ENCODE peak calls at places on chromosomes 12 and 14, in nine cellular contexts. One of them, this sample, is unnamed.

GRCh38 chr12:94977766-94978468 is 25.6 kb downstream of the NDUFA12 start:
- DNase-seq in dermis microvascular lymphatic vessel endothelial cell: no peak
- DNase-seq in brain microvascular endothelial cell: no peak
- DNase-seq in type B pancreatic cell: no peak
- DNase-seq in pancreas: no peak
- DNase-seq in naive thymus-derived CD8-positive, alpha-beta T cell: no peak
- DNase-seq in SW480: no peak
- DNase-seq in AML-193: no peak
- DNase-seq in Karpas-422: no peak
- DNase-seq in this sample: no peak

GRCh38 chr12:87274594-87275245 is 754.5 kb downstream of the C12orf50 start:
- DNase-seq in dermis microvascular lymphatic vessel endothelial cell: peak; percentile 21
- DNase-seq in brain microvascular endothelial cell: peak; percentile 20
- DNase-seq in type B pancreatic cell: no peak
- DNase-seq in pancreas: no peak
- DNase-seq in naive thymus-derived CD8-positive, alpha-beta T cell: no peak
- DNase-seq in SW480: peak; percentile 28
- DNase-seq in AML-193: peak; percentile 3
- DNase-seq in Karpas-422: peak; percentile 58
- DNase-seq in this sample: no peak

GRCh38 chr12:94553875-94554274 is 94.2 kb upstream of the CEP83 start:
- DNase-seq in dermis microvascular lymphatic vessel endothelial cell: no peak
- DNase-seq in brain microvascular endothelial cell: no peak
- DNase-seq in type B pancreatic cell: no peak
- DNase-seq in pancreas: no peak
- DNase-seq in naive thymus-derived CD8-positive, alpha-beta T cell: no peak
- DNase-seq in SW480: no peak
- DNase-seq in AML-193: no peak
- DNase-seq in Karpas-422: no peak
- DNase-seq in this sample: no peak

GRCh38 chr12:4725057-4725456 is 4.9 kb downstream of the GALNT8 start:
- DNase-seq in dermis microvascular lymphatic vessel endothelial cell: no peak
- DNase-seq in brain microvascular endothelial cell: no peak
- DNase-seq in type B pancreatic cell: no peak
- DNase-seq in pancreas: no peak
- DNase-seq in naive thymus-derived CD8-positive, alpha-beta T cell: no peak
- DNase-seq in SW480: no peak
- DNase-seq in AML-193: no peak
- DNase-seq in Karpas-422: no peak
- DNase-seq in this sample: no peak

GRCh38 chr14:51534623-51535022 is 117.1 kb upstream of the FRMD6 start:
- DNase-seq in dermis microvascular lymphatic vessel endothelial cell: peak; percentile 93
- DNase-seq in brain microvascular endothelial cell: no peak
- DNase-seq in type B pancreatic cell: no peak
- DNase-seq in pancreas: peak; percentile 55
- DNase-seq in naive thymus-derived CD8-positive, alpha-beta T cell: no peak
- DNase-seq in SW480: peak; percentile 27
- DNase-seq in AML-193: no peak
- DNase-seq in Karpas-422: no peak
- DNase-seq in this sample: no peak

GRCh38 chr12:49624919-49625577 is 1.7 kb downstream of the PRPF40B start:
- DNase-seq in dermis microvascular lymphatic vessel endothelial cell: no peak
- DNase-seq in brain microvascular endothelial cell: no peak
- DNase-seq in type B pancreatic cell: no peak
- DNase-seq in pancreas: peak; percentile 47
- DNase-seq in naive thymus-derived CD8-positive, alpha-beta T cell: no peak
- DNase-seq in SW480: peak; percentile 62
- DNase-seq in AML-193: no peak
- DNase-seq in Karpas-422: no peak
- DNase-seq in this sample: no peak

GRCh38 chr14:104136472-104137296 is 1.7 kb upstream of the KIF26A start:
- DNase-seq in dermis microvascular lymphatic vessel endothelial cell: no peak
- DNase-seq in brain microvascular endothelial cell: no peak
- DNase-seq in type B pancreatic cell: no peak
- DNase-seq in pancreas: peak; percentile 12
- DNase-seq in naive thymus-derived CD8-positive, alpha-beta T cell: no peak
- DNase-seq in SW480: no peak
- DNase-seq in AML-193: no peak
- DNase-seq in Karpas-422: no peak
- DNase-seq in this sample: no peak

GRCh38 chr14:26290007-26290530 is 307.8 kb downstream of the NOVA1 start:
- DNase-seq in dermis microvascular lymphatic vessel endothelial cell: no peak
- DNase-seq in brain microvascular endothelial cell: no peak
- DNase-seq in type B pancreatic cell: no peak
- DNase-seq in pancreas: no peak
- DNase-seq in naive thymus-derived CD8-positive, alpha-beta T cell: no peak
- DNase-seq in SW480: no peak
- DNase-seq in AML-193: no peak
- DNase-seq in Karpas-422: no peak
- DNase-seq in this sample: no peak

GRCh38 chr12:84760091-84760490 is 152.5 kb downstream of the SLC6A15 start:
- DNase-seq in dermis microvascular lymphatic vessel endothelial cell: no peak
- DNase-seq in brain microvascular endothelial cell: no peak
- DNase-seq in type B pancreatic cell: no peak
- DNase-seq in pancreas: no peak
- DNase-seq in naive thymus-derived CD8-positive, alpha-beta T cell: no peak
- DNase-seq in SW480: no peak
- DNase-seq in AML-193: no peak
- DNase-seq in Karpas-422: no peak
- DNase-seq in this sample: no peak

GRCh38 chr12:29103539-29103974 is 45.5 kb upstream of the FAR2 start:
- DNase-seq in dermis microvascular lymphatic vessel endothelial cell: no peak
- DNase-seq in brain microvascular endothelial cell: no peak
- DNase-seq in type B pancreatic cell: no peak
- DNase-seq in pancreas: no peak
- DNase-seq in naive thymus-derived CD8-positive, alpha-beta T cell: peak; percentile 71
- DNase-seq in SW480: no peak
- DNase-seq in AML-193: peak; percentile 60
- DNase-seq in Karpas-422: no peak
- DNase-seq in this sample: no peak

GRCh38 chr12:118374909-118375308 is 1.4 kb upstream of the SUDS3 start:
- DNase-seq in dermis microvascular lymphatic vessel endothelial cell: no peak
- DNase-seq in brain microvascular endothelial cell: no peak
- DNase-seq in type B pancreatic cell: no peak
- DNase-seq in pancreas: no peak
- DNase-seq in naive thymus-derived CD8-positive, alpha-beta T cell: no peak
- DNase-seq in SW480: no peak
- DNase-seq in AML-193: no peak
- DNase-seq in Karpas-422: no peak
- DNase-seq in this sample: no peak

GRCh38 chr12:39012870-39013269 is 107.5 kb upstream of the CPNE8 start:
- DNase-seq in dermis microvascular lymphatic vessel endothelial cell: no peak
- DNase-seq in brain microvascular endothelial cell: no peak
- DNase-seq in type B pancreatic cell: no peak
- DNase-seq in pancreas: no peak
- DNase-seq in naive thymus-derived CD8-positive, alpha-beta T cell: no peak
- DNase-seq in SW480: no peak
- DNase-seq in AML-193: no peak
- DNase-seq in Karpas-422: no peak
- DNase-seq in this sample: no peak

GRCh38 chr12:72632286-72632685 is 360.1 kb downstream of the TRHDE start:
- DNase-seq in dermis microvascular lymphatic vessel endothelial cell: no peak
- DNase-seq in brain microvascular endothelial cell: no peak
- DNase-seq in type B pancreatic cell: no peak
- DNase-seq in pancreas: no peak
- DNase-seq in naive thymus-derived CD8-positive, alpha-beta T cell: no peak
- DNase-seq in SW480: no peak
- DNase-seq in AML-193: no peak
- DNase-seq in Karpas-422: no peak
- DNase-seq in this sample: no peak